ENCODE peak calls at places on chromosomes 13 and 19, in nine cellular contexts. R is activated naive CD8-positive, alpha-beta T cell treated with anti-CD3 and anti-CD28 coated beads, Interleukin-2, amount 50 U/mL, for 16 hours; U is NCI-H460; V is GM12878; X is T-helper 1 cell; Z is T1000; M is NCI-H524 treated with DMSO at 0.1 percent for 48 hours; F is keratinocyte; I is activated CD8-positive, alpha-beta T cell treated with anti-CD3 and anti-CD28 coated beads, Interleukin-2, amount 10 ng/mL, durations not matched to agents 7 days and 5 days. S is an unnamed sample.

GRCh38 chr19:35295792-35296462 is 4.0 kb downstream of the MAG start:
- DNase-seq in U (no peak), V (no peak), R (no peak), Z (no peak), M (no peak), X (peak), F (no peak), I (peak), S (no peak)

GRCh38 chr13:110352735-110353134 is 45.7 kb downstream of the COL4A2 start:
- DNase-seq in M (no peak), F (no peak), V (no peak), Z (no peak), X (no peak), U (no peak), I (no peak), R (no peak), S (no peak)

GRCh38 chr13:40336228-40337221 is 329.9 kb downstream of the FOXO1 start:
- DNase-seq in X (no peak), U (no peak), Z (no peak), M (no peak), I (no peak), V (no peak), R (no peak), F (no peak), S (no peak)

GRCh38 chr13:102914629-102914935 is 68.8 kb downstream of the ERCC5 start:
- DNase-seq in I (no peak), X (no peak), U (no peak), Z (no peak), F (no peak), V (no peak), M (no peak), R (no peak), S (no peak)

GRCh38 chr19:2054763-2055162 is 3.7 kb upstream of the MKNK2 start:
- DNase-seq in R (no peak), V (no peak), Z (no peak), U (no peak), M (no peak), F (no peak), X (no peak), I (no peak), S (no peak)

GRCh38 chr13:99269627-99270252 is 11.6 kb upstream of the GPR18 start:
- DNase-seq in R (no peak), X (no peak), F (no peak), Z (no peak), I (peak), M (no peak), U (peak), V (no peak), S (no peak)

GRCh38 chr13:100395698-100396373 is 192.8 kb downstream of the GGACT start:
- DNase-seq in I (no peak), X (no peak), U (no peak), R (no peak), Z (no peak), M (no peak), F (no peak), V (no peak), S (no peak)

GRCh38 chr13:21117104-21117809 is 55.9 kb upstream of the LATS2 start:
- DNase-seq in X (no peak), Z (no peak), F (no peak), R (no peak), I (no peak), V (no peak), U (no peak), M (peak), S (no peak)

GRCh38 chr19:16095071-16095571 is 16.6 kb upstream of the RAB8A start:
- DNase-seq in F (no peak), Z (no peak), R (no peak), I (no peak), U (no peak), M (no peak), X (no peak), V (no peak), S (no peak)

GRCh38 chr13:34523401-34523800 is 418.7 kb upstream of the NBEA start:
- DNase-seq in U (no peak), F (no peak), I (no peak), M (no peak), X (no peak), V (no peak), Z (no peak), R (no peak), S (no peak)

GRCh38 chr19:54073829-54074228 is 7.3 kb downstream of the TARM1 start:
- DNase-seq in M (no peak), R (no peak), F (no peak), Z (no peak), X (no peak), I (no peak), V (no peak), U (no peak), S (no peak)

GRCh38 chr13:114154476-114154875 is 22.1 kb upstream of the RASA3 start:
- DNase-seq in R (no peak), M (no peak), U (no peak), Z (no peak), X (no peak), V (no peak), I (no peak), F (no peak), S (peak)